ENCODE peak calls at places on chromosome 5, in ten cellular contexts. O, M, C, V, K, N, P, F, R and H are unnamed samples.

GRCh38 chr5:75656311-75657003 is 45.2 kb downstream of the ANKDD1B start:
- DNase-seq in K (no peak), R (peak), P (peak), C (no peak), F (peak), M (peak), N (no peak), V (peak), O (no peak), H (no peak)

GRCh38 chr5:38783011-38783551 is 62.7 kb upstream of the OSMR start:
- DNase-seq in K (no peak), C (no peak), R (peak), F (peak), V (peak), O (no peak), M (no peak), P (peak), N (no peak), H (peak)

GRCh38 chr5:90909945-90910344 is 351.3 kb downstream of the ADGRV1 start:
- DNase-seq in K (no peak), P (no peak), R (no peak), M (no peak), V (no peak), F (no peak), C (no peak), N (no peak), O (no peak), H (no peak)

GRCh38 chr5:65356274-65356673 is 125.4 kb downstream of the ADAMTS6 start:
- DNase-seq in F (no peak), P (no peak), N (no peak), V (peak), M (no peak), K (no peak), R (peak), O (no peak), C (no peak), H (no peak)

GRCh38 chr5:36958612-36959011 is 82.0 kb downstream of the NIPBL start:
- DNase-seq in C (no peak), M (no peak), O (no peak), V (no peak), R (no peak), P (no peak), K (no peak), N (no peak), F (no peak), H (no peak)

GRCh38 chr5:81779125-81779934 is 28.4 kb upstream of the SSBP2 start:
- DNase-seq in F (peak), P (peak), V (peak), O (peak), K (peak), N (peak), C (no peak), R (peak), M (peak), H (no peak)

GRCh38 chr5:113166285-113166684 is 189.7 kb downstream of the DCP2 start:
- DNase-seq in P (peak), V (peak), K (no peak), C (no peak), R (peak), F (no peak), N (no peak), O (no peak), M (no peak), H (no peak)

GRCh38 chr5:5371005-5371404 is 51.5 kb upstream of the ICE1 start:
- DNase-seq in M (no peak), P (no peak), V (no peak), K (no peak), C (no peak), O (no peak), F (no peak), N (no peak), R (no peak), H (no peak)

GRCh38 chr5:65967288-65968066 is 41.1 kb downstream of the ERBIN start:
- DNase-seq in V (no peak), P (peak), F (no peak), N (no peak), C (no peak), K (no peak), R (no peak), M (no peak), O (no peak), H (peak)

GRCh38 chr5:89695371-89695770 is 714.2 kb downstream of the CETN3 start:
- DNase-seq in R (no peak), K (no peak), F (no peak), M (no peak), N (no peak), O (no peak), P (no peak), V (no peak), C (no peak), H (no peak)

GRCh38 chr5:120644516-120644915 is 180.4 kb downstream of the PRR16 start:
- DNase-seq in P (no peak), C (no peak), R (peak), F (no peak), O (no peak), K (no peak), N (no peak), V (peak), M (no peak), H (no peak)

GRCh38 chr5:138276402-138277054 is 2.1 kb upstream of the GFRA3 start:
- DNase-seq in M (no peak), R (no peak), F (peak), N (no peak), K (no peak), V (no peak), C (no peak), P (no peak), O (no peak), H (no peak)

GRCh38 chr5:171978519-171978918 is 27.9 kb downstream of the FBXW11 start:
- DNase-seq in K (no peak), N (no peak), V (no peak), O (no peak), C (no peak), F (no peak), M (no peak), R (no peak), P (no peak), H (no peak)

GRCh38 chr5:35672995-35673394 is 55.3 kb downstream of the SPEF2 start:
- DNase-seq in P (no peak), F (no peak), K (no peak), N (no peak), V (no peak), R (no peak), O (peak), M (no peak), C (no peak), H (no peak)

GRCh38 chr5:81749562-81750307 is 1.2 kb downstream of the SSBP2 start:
- DNase-seq in M (peak), R (no peak), F (peak), C (peak), V (peak), K (no peak), O (peak), P (peak), N (peak), H (no peak)

GRCh38 chr5:82092-82491 is 9.9 kb upstream of the PLEKHG4B start:
- DNase-seq in V (no peak), C (peak), M (no peak), F (peak), R (peak), N (no peak), K (no peak), O (no peak), P (no peak), H (no peak)

GRCh38 chr5:179285236-179285635 is 60.0 kb downstream of the ADAMTS2 start:
- DNase-seq in C (no peak), F (no peak), M (peak), O (no peak), K (no peak), P (peak), N (no peak), V (peak), R (no peak), H (no peak)

GRCh38 chr5:51961154-51961562 is 577.9 kb downstream of the ISL1 start:
- DNase-seq in K (no peak), R (no peak), P (no peak), C (no peak), V (no peak), M (no peak), F (no peak), O (no peak), N (no peak), H (no peak)

GRCh38 chr5:127442085-127442484 is 75.4 kb upstream of the PRRC1 start:
- DNase-seq in N (no peak), V (peak), R (peak), O (no peak), K (no peak), M (no peak), F (peak), P (peak), C (no peak), H (no peak)

GRCh38 chr5:113510836-113511451 is 2.5 kb upstream of the YTHDC2 start:
- DNase-seq in M (no peak), R (peak), V (peak), C (no peak), K (no peak), N (no peak), P (peak), F (peak), O (no peak), H (no peak)

GRCh38 chr5:103436112-103436511 is 126.5 kb downstream of the NUDT12 start:
- DNase-seq in N (no peak), P (no peak), R (no peak), O (no peak), F (no peak), C (no peak), K (no peak), V (peak), M (no peak), H (no peak)

GRCh38 chr5:180090769-180091546 is 19.4 kb upstream of the RNF130 start:
- DNase-seq in O (peak), K (no peak), N (no peak), R (peak), P (peak), M (peak), F (peak), C (no peak), V (peak), H (no peak)